ENCODE peak calls at places on chromosomes 12 and 14, in ten cellular contexts. One of them, this sample, is unnamed.

GRCh38 chr12:48865441-48866290 is at the start of gene RND1:
- DNase-seq in BJ: peak
- DNase-seq in mammary epithelial cell: peak
- DNase-seq in stimulated activated CD8-positive, alpha-beta memory T cell treated with anti-CD3 and anti-CD28 coated beads, Interleukin-15, amount 100 ng/mL, for 1 hour: peak
- DNase-seq in tibial artery: peak
- DNase-seq in pancreas: peak
- DNase-seq in skeletal muscle cell: peak
- DNase-seq in BE2C: peak
- DNase-seq in AG08396: peak
- DNase-seq in 8988T: peak
- DNase-seq in this sample: peak

GRCh38 chr12:132366341-132366861 is 37.0 kb upstream of the GALNT9 start:
- DNase-seq in BJ: no peak
- DNase-seq in mammary epithelial cell: no peak
- DNase-seq in stimulated activated CD8-positive, alpha-beta memory T cell treated with anti-CD3 and anti-CD28 coated beads, Interleukin-15, amount 100 ng/mL, for 1 hour: no peak
- DNase-seq in tibial artery: no peak
- DNase-seq in pancreas: no peak
- DNase-seq in skeletal muscle cell: no peak
- DNase-seq in BE2C: no peak
- DNase-seq in AG08396: no peak
- DNase-seq in 8988T: no peak
- DNase-seq in this sample: no peak

GRCh38 chr12:57604454-57605307 is at the start of gene DTX3:
- DNase-seq in BJ: no peak
- DNase-seq in mammary epithelial cell: no peak
- DNase-seq in stimulated activated CD8-positive, alpha-beta memory T cell treated with anti-CD3 and anti-CD28 coated beads, Interleukin-15, amount 100 ng/mL, for 1 hour: no peak
- DNase-seq in tibial artery: peak
- DNase-seq in pancreas: peak
- DNase-seq in skeletal muscle cell: no peak
- DNase-seq in BE2C: peak
- DNase-seq in AG08396: peak
- DNase-seq in 8988T: no peak
- DNase-seq in this sample: peak

GRCh38 chr12:13027032-13027431 is 17.1 kb upstream of the FAM234B start:
- DNase-seq in BJ: no peak
- DNase-seq in mammary epithelial cell: no peak
- DNase-seq in stimulated activated CD8-positive, alpha-beta memory T cell treated with anti-CD3 and anti-CD28 coated beads, Interleukin-15, amount 100 ng/mL, for 1 hour: no peak
- DNase-seq in tibial artery: no peak
- DNase-seq in pancreas: no peak
- DNase-seq in skeletal muscle cell: no peak
- DNase-seq in BE2C: no peak
- DNase-seq in AG08396: no peak
- DNase-seq in 8988T: no peak
- DNase-seq in this sample: no peak

GRCh38 chr14:46490150-46490769 is 161.3 kb downstream of the RPL10L start:
- DNase-seq in BJ: no peak
- DNase-seq in mammary epithelial cell: no peak
- DNase-seq in stimulated activated CD8-positive, alpha-beta memory T cell treated with anti-CD3 and anti-CD28 coated beads, Interleukin-15, amount 100 ng/mL, for 1 hour: no peak
- DNase-seq in tibial artery: no peak
- DNase-seq in pancreas: no peak
- DNase-seq in skeletal muscle cell: no peak
- DNase-seq in BE2C: peak
- DNase-seq in AG08396: no peak
- DNase-seq in 8988T: no peak
- DNase-seq in this sample: no peak

GRCh38 chr12:8844665-8845064 is 22.2 kb downstream of the A2ML1 start:
- DNase-seq in BJ: no peak
- DNase-seq in mammary epithelial cell: no peak
- DNase-seq in stimulated activated CD8-positive, alpha-beta memory T cell treated with anti-CD3 and anti-CD28 coated beads, Interleukin-15, amount 100 ng/mL, for 1 hour: no peak
- DNase-seq in tibial artery: no peak
- DNase-seq in pancreas: peak
- DNase-seq in skeletal muscle cell: peak
- DNase-seq in BE2C: peak
- DNase-seq in AG08396: peak
- DNase-seq in 8988T: no peak
- DNase-seq in this sample: no peak

GRCh38 chr12:48441122-48441521 is 31.2 kb upstream of the ANP32D start:
- DNase-seq in BJ: no peak
- DNase-seq in mammary epithelial cell: no peak
- DNase-seq in stimulated activated CD8-positive, alpha-beta memory T cell treated with anti-CD3 and anti-CD28 coated beads, Interleukin-15, amount 100 ng/mL, for 1 hour: no peak
- DNase-seq in tibial artery: no peak
- DNase-seq in pancreas: no peak
- DNase-seq in skeletal muscle cell: no peak
- DNase-seq in BE2C: no peak
- DNase-seq in AG08396: no peak
- DNase-seq in 8988T: no peak
- DNase-seq in this sample: no peak

GRCh38 chr14:76313861-76314260 is 62.1 kb upstream of the ESRRB start:
- DNase-seq in BJ: no peak
- DNase-seq in mammary epithelial cell: no peak
- DNase-seq in stimulated activated CD8-positive, alpha-beta memory T cell treated with anti-CD3 and anti-CD28 coated beads, Interleukin-15, amount 100 ng/mL, for 1 hour: no peak
- DNase-seq in tibial artery: no peak
- DNase-seq in pancreas: no peak
- DNase-seq in skeletal muscle cell: no peak
- DNase-seq in BE2C: no peak
- DNase-seq in AG08396: no peak
- DNase-seq in 8988T: no peak
- DNase-seq in this sample: no peak

GRCh38 chr12:25852792-25853191 is 105.7 kb upstream of the RASSF8 start:
- DNase-seq in BJ: peak
- DNase-seq in mammary epithelial cell: peak
- DNase-seq in stimulated activated CD8-positive, alpha-beta memory T cell treated with anti-CD3 and anti-CD28 coated beads, Interleukin-15, amount 100 ng/mL, for 1 hour: no peak
- DNase-seq in tibial artery: no peak
- DNase-seq in pancreas: no peak
- DNase-seq in skeletal muscle cell: peak
- DNase-seq in BE2C: no peak
- DNase-seq in AG08396: no peak
- DNase-seq in 8988T: no peak
- DNase-seq in this sample: peak

GRCh38 chr12:6104027-6104426 is 20.4 kb downstream of the VWF start:
- DNase-seq in BJ: no peak
- DNase-seq in mammary epithelial cell: no peak
- DNase-seq in stimulated activated CD8-positive, alpha-beta memory T cell treated with anti-CD3 and anti-CD28 coated beads, Interleukin-15, amount 100 ng/mL, for 1 hour: no peak
- DNase-seq in tibial artery: no peak
- DNase-seq in pancreas: no peak
- DNase-seq in skeletal muscle cell: no peak
- DNase-seq in BE2C: no peak
- DNase-seq in AG08396: no peak
- DNase-seq in 8988T: no peak
- DNase-seq in this sample: peak

GRCh38 chr14:42459171-42459685 is 852.6 kb downstream of the LRFN5 start:
- DNase-seq in BJ: no peak
- DNase-seq in mammary epithelial cell: no peak
- DNase-seq in stimulated activated CD8-positive, alpha-beta memory T cell treated with anti-CD3 and anti-CD28 coated beads, Interleukin-15, amount 100 ng/mL, for 1 hour: no peak
- DNase-seq in tibial artery: no peak
- DNase-seq in pancreas: no peak
- DNase-seq in skeletal muscle cell: no peak
- DNase-seq in BE2C: no peak
- DNase-seq in AG08396: no peak
- DNase-seq in 8988T: no peak
- DNase-seq in this sample: no peak

GRCh38 chr12:109925185-109925835 is 25.2 kb downstream of the TCHP start:
- DNase-seq in BJ: no peak
- DNase-seq in mammary epithelial cell: no peak
- DNase-seq in stimulated activated CD8-positive, alpha-beta memory T cell treated with anti-CD3 and anti-CD28 coated beads, Interleukin-15, amount 100 ng/mL, for 1 hour: no peak
- DNase-seq in tibial artery: no peak
- DNase-seq in pancreas: no peak
- DNase-seq in skeletal muscle cell: no peak
- DNase-seq in BE2C: no peak
- DNase-seq in AG08396: no peak
- DNase-seq in 8988T: no peak
- DNase-seq in this sample: no peak

GRCh38 chr14:61564623-61565091 is 130.7 kb upstream of the HIF1A start:
- DNase-seq in BJ: peak
- DNase-seq in mammary epithelial cell: peak
- DNase-seq in stimulated activated CD8-positive, alpha-beta memory T cell treated with anti-CD3 and anti-CD28 coated beads, Interleukin-15, amount 100 ng/mL, for 1 hour: no peak
- DNase-seq in tibial artery: no peak
- DNase-seq in pancreas: no peak
- DNase-seq in skeletal muscle cell: peak
- DNase-seq in BE2C: no peak
- DNase-seq in AG08396: peak
- DNase-seq in 8988T: peak
- DNase-seq in this sample: peak

GRCh38 chr12:113820842-113821241 is 145.3 kb downstream of the RBM19 start:
- DNase-seq in BJ: no peak
- DNase-seq in mammary epithelial cell: no peak
- DNase-seq in stimulated activated CD8-positive, alpha-beta memory T cell treated with anti-CD3 and anti-CD28 coated beads, Interleukin-15, amount 100 ng/mL, for 1 hour: no peak
- DNase-seq in tibial artery: no peak
- DNase-seq in pancreas: no peak
- DNase-seq in skeletal muscle cell: no peak
- DNase-seq in BE2C: no peak
- DNase-seq in AG08396: no peak
- DNase-seq in 8988T: no peak
- DNase-seq in this sample: no peak

GRCh38 chr14:69711471-69712216 is 55.3 kb upstream of the SRSF5 start:
- DNase-seq in BJ: no peak
- DNase-seq in mammary epithelial cell: no peak
- DNase-seq in stimulated activated CD8-positive, alpha-beta memory T cell treated with anti-CD3 and anti-CD28 coated beads, Interleukin-15, amount 100 ng/mL, for 1 hour: no peak
- DNase-seq in tibial artery: peak
- DNase-seq in pancreas: no peak
- DNase-seq in skeletal muscle cell: no peak
- DNase-seq in BE2C: no peak
- DNase-seq in AG08396: no peak
- DNase-seq in 8988T: no peak
- DNase-seq in this sample: no peak

GRCh38 chr14:77407158-77407557 is 16.2 kb downstream of the NOXRED1 start:
- DNase-seq in BJ: no peak
- DNase-seq in mammary epithelial cell: no peak
- DNase-seq in stimulated activated CD8-positive, alpha-beta memory T cell treated with anti-CD3 and anti-CD28 coated beads, Interleukin-15, amount 100 ng/mL, for 1 hour: no peak
- DNase-seq in tibial artery: no peak
- DNase-seq in pancreas: no peak
- DNase-seq in skeletal muscle cell: no peak
- DNase-seq in BE2C: no peak
- DNase-seq in AG08396: no peak
- DNase-seq in 8988T: no peak
- DNase-seq in this sample: no peak

GRCh38 chr12:22334696-22335290 is at the start of gene ST8SIA1:
- DNase-seq in BJ: no peak
- DNase-seq in mammary epithelial cell: peak
- DNase-seq in stimulated activated CD8-positive, alpha-beta memory T cell treated with anti-CD3 and anti-CD28 coated beads, Interleukin-15, amount 100 ng/mL, for 1 hour: peak
- DNase-seq in tibial artery: peak
- DNase-seq in pancreas: no peak
- DNase-seq in skeletal muscle cell: no peak
- DNase-seq in BE2C: peak
- DNase-seq in AG08396: peak
- DNase-seq in 8988T: peak
- DNase-seq in this sample: peak

GRCh38 chr12:76260390-76260748 is 87.8 kb downstream of the BBS10 start:
- DNase-seq in BJ: no peak
- DNase-seq in mammary epithelial cell: peak
- DNase-seq in stimulated activated CD8-positive, alpha-beta memory T cell treated with anti-CD3 and anti-CD28 coated beads, Interleukin-15, amount 100 ng/mL, for 1 hour: no peak
- DNase-seq in tibial artery: no peak
- DNase-seq in pancreas: no peak
- DNase-seq in skeletal muscle cell: no peak
- DNase-seq in BE2C: no peak
- DNase-seq in AG08396: no peak
- DNase-seq in 8988T: no peak
- DNase-seq in this sample: no peak

GRCh38 chr12:110111476-110112334 is 12.5 kb upstream of the IFT81 start:
- DNase-seq in BJ: no peak
- DNase-seq in mammary epithelial cell: no peak
- DNase-seq in stimulated activated CD8-positive, alpha-beta memory T cell treated with anti-CD3 and anti-CD28 coated beads, Interleukin-15, amount 100 ng/mL, for 1 hour: no peak
- DNase-seq in tibial artery: no peak
- DNase-seq in pancreas: no peak
- DNase-seq in skeletal muscle cell: no peak
- DNase-seq in BE2C: no peak
- DNase-seq in AG08396: no peak
- DNase-seq in 8988T: no peak
- DNase-seq in this sample: no peak